ENCODE peak calls at places on chromosomes 7 and 10, in seven cellular contexts. G, R, Q, H, F, O and Y are unnamed samples.

GRCh38 chr7:137694405-137694804 is 152.4 kb downstream of the DGKI start:
- DNase-seq in Q (no peak), G (no peak), H (no peak), R (no peak), O (no peak), F (no peak), Y (no peak)

GRCh38 chr10:106722524-106722923 is 442.0 kb downstream of the SORCS1 start:
- DNase-seq in F (no peak), R (no peak), G (no peak), Q (no peak), O (no peak), H (peak; percentile 10), Y (no peak)

GRCh38 chr7:35546691-35547090 is 148.2 kb downstream of the HERPUD2 start:
- DNase-seq in O (no peak), Q (no peak), F (no peak), H (no peak), R (no peak), G (no peak), Y (no peak)

GRCh38 chr7:69787736-69788431 is 189.6 kb downstream of the AUTS2 start:
- DNase-seq in O (no peak), R (no peak), G (no peak), H (no peak), Q (no peak), F (no peak), Y (no peak)

GRCh38 chr7:30048582-30048981 is 20.4 kb downstream of the PLEKHA8 start:
- DNase-seq in F (no peak), Q (no peak), G (no peak), O (no peak), H (no peak), R (no peak), Y (no peak)

GRCh38 chr7:137920637-137921473 is 74.1 kb upstream of the DGKI start:
- DNase-seq in R (no peak), H (no peak), F (no peak), Q (no peak), O (no peak), G (no peak), Y (no peak)

GRCh38 chr10:68792115-68792514 is 35.2 kb upstream of the STOX1 start:
- DNase-seq in Q (no peak), F (no peak), R (no peak), G (no peak), O (no peak), H (peak; percentile 48), Y (no peak)

GRCh38 chr7:102389810-102390209 is 6.4 kb upstream of the PRKRIP1 start:
- DNase-seq in R (no peak), Q (no peak), F (no peak), H (no peak), O (no peak), G (no peak), Y (no peak)

GRCh38 chr10:16777473-16778370 is 39.5 kb downstream of the RSU1 start:
- DNase-seq in F (peak; percentile 32), R (no peak), Q (no peak), H (peak; percentile 47), O (no peak), G (peak; percentile 11), Y (no peak)

GRCh38 chr10:78961760-78962159 is 107.0 kb upstream of the ZMIZ1 start:
- DNase-seq in F (no peak), Q (no peak), R (no peak), H (no peak), O (no peak), G (no peak), Y (no peak)

GRCh38 chr7:13312327-13312726 is 624.9 kb downstream of the ARL4A start:
- DNase-seq in R (no peak), F (no peak), H (peak; percentile 34), O (no peak), G (no peak), Q (no peak), Y (no peak)

GRCh38 chr10:101967119-101967518 is 88.9 kb downstream of the ARMH3 start:
- DNase-seq in H (no peak), R (no peak), G (no peak), F (no peak), Q (no peak), O (no peak), Y (no peak)

GRCh38 chr10:123144697-123145541 is 3.0 kb upstream of the HMX2 start:
- DNase-seq in Q (no peak), H (peak; percentile 53), F (no peak), G (no peak), O (no peak), R (no peak), Y (no peak)

GRCh38 chr10:117221156-117221711 is 19.7 kb upstream of the SLC18A2 start:
- DNase-seq in O (no peak), G (no peak), R (no peak), H (peak; percentile 77), Q (no peak), F (no peak), Y (no peak)

DNA sequence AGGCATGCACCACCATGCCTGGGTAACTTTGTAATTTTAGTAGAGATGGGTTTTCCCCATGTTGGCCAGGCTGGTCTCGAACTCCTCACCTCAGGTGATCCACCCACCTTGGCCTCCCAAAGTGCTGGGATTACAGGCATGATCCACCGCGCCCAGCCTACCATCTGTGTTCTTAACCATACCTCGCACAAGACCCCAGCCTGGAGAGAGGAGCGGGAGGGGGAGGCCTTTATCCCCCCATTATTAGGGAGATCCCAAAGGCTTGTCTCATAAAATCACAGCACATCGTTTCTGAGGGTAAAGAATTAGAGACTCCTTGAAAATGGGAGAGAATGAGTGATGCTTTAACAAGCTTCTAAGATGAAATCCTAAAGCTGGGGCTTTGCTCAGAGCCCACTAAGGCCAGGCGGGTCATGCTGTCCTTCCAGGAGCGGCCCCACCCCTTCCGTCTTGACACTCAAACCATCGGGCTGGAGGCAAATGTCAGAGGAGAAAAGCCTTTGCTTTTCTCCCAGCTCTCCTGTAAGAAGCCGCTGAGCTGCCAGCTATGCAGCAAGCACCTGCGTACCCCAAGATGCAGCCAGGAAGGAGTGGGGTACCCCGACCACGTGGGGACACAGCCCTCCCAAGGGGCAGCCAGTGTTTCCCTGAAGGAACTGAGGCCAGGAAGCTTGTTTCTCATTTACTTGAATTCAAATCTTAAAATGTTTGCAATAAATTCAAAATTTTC is 339.7 kb downstream of the PTPRN2 start:
- DNase-seq in H (no peak), Q (no peak), F (no peak), G (no peak), O (peak; percentile 32), R (peak; percentile 20), Y (no peak)
- H3K9me3 ChIP-seq in H (no peaks in the 10 kb centered on the region), Q (no peaks in the 10 kb centered on the region), F (peaks cover 82% of the 10 kb centered on the region), G (peaks cover 38% of the 10 kb centered on the region), O (no peaks in the 10 kb centered on the region), R (peaks cover 7% of the 10 kb centered on the region), Y (no peaks in the 10 kb centered on the region)

DNA sequence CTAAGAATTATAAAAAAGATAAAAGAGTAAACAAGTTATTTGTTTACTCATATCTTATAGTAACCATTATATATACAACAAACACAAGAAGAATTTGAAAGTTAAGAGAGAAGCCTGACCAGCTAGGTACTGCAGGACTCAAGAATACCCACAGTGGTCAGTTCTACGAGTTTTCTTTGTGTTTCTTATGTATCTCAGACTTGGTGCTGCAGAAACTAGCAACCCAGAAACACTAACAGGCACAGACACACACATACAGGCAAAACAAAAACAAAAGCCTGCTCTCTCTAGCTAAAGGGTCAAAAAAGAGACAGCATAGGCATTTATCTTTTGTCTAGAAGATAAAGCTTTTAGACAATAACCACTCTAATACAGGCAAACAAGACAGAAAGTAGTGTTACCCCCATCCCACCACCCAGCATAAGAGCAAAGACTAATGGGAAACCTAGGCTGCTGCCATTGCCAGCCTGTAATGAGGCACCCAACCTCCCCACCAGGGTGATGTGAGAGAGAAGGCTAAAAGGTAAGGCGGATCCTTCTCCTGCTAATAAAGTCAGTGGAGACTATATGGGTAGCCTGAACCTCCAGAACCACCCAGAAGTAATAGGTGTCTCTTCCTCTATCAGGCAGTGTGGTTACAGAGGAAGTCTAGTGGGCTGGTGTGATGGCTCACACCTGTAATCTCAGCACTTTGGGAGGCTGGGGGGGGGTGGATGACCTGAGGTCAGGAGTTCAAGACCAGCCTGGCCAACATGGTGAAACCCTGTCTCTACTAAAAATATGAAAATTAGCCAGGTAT is 113.9 kb downstream of the DNAJC1 start:
- DNase-seq in G (no peak), H (no peak), R (no peak), Q (no peak), O (no peak), F (no peak), Y (no peak)
- H3K9me3 ChIP-seq in G (no peaks in the 10 kb centered on the region), H (no peaks in the 10 kb centered on the region), R (peaks cover 40% of the 10 kb centered on the region), Q (peaks cover 81% of the 10 kb centered on the region), O (peaks cover 42% of the 10 kb centered on the region), F (peaks cover 4% of the 10 kb centered on the region), Y (peaks cover 2% of the 10 kb centered on the region)

GRCh38 chr10:43645866-43646265 is 2.8 kb downstream of the ZNF32 start:
- DNase-seq in O (no peak), R (no peak), Q (no peak), G (no peak), F (no peak), H (no peak), Y (no peak)
- H3K9me3 ChIP-seq in O (peaks cover 54% of the 10 kb centered on the region), R (peaks cover 67% of the 10 kb centered on the region), Q (peaks cover 62% of the 10 kb centered on the region), G (peaks cover 16% of the 10 kb centered on the region), F (peaks cover 40% of the 10 kb centered on the region), H (peaks cover 45% of the 10 kb centered on the region), Y (peaks cover 41% of the 10 kb centered on the region)

DNA sequence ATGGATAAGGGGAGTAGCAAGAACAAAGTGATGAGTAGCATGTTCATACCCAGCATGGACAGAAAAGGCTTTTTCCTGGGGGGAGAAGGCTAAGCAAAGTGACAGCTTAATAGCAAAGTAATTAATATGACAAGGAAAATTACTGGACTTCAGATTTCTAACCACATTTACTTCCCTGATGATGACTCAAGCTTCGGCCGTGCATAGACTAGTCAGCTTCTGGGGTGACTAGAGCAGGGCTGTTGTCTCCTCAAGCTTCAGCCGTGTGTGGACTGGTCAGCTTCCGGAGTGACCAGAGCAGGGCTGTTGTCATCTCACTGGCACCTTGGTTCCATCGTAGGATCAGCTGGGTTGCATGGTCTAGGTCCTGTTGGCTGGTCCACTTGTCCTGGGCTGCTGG is 2.1 kb upstream of the ZNF117 start:
- DNase-seq in G (no peak), H (no peak), O (no peak), R (no peak), F (no peak), Q (no peak), Y (no peak)
- H3K9me3 ChIP-seq in G (peaks cover 6% of the 10 kb centered on the region), H (peaks cover 11% of the 10 kb centered on the region), O (peaks cover 23% of the 10 kb centered on the region), R (peaks cover 97% of the 10 kb centered on the region), F (peaks cover 62% of the 10 kb centered on the region), Q (peaks cover 84% of the 10 kb centered on the region), Y (peaks cover 6% of the 10 kb centered on the region)

DNA sequence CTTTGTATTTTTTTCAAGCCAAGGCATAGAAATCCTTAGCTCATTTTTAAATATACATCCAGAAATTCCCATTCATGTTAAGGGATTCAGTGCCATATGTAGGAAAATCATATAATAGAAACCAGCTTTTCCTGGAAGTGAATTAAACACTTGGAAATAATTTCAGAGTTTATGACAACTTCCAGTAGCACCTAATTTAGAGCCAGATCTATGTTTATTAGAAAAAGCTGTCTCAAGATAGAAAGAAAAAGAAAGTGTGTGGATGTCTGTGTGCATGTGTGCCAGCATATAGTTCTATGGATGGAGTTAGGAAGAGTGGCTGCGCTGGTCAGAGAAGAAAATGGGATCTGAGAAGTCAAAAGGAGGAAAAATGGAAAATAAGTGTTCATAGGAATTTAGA is 225.7 kb downstream of the DGKB start:
- DNase-seq in F (no peak), R (no peak), G (no peak), O (no peak), H (no peak), Q (no peak), Y (no peak)
- H3K9me3 ChIP-seq in F (no peaks in the 10 kb centered on the region), R (no peaks in the 10 kb centered on the region), G (no peaks in the 10 kb centered on the region), O (no peaks in the 10 kb centered on the region), H (no peaks in the 10 kb centered on the region), Q (no peaks in the 10 kb centered on the region), Y (no peaks in the 10 kb centered on the region)

GRCh38 chr10:127563718-127564553 is 14.8 kb downstream of the NPS start:
- DNase-seq in G (no peak), Q (no peak), F (no peak), O (no peak), R (no peak), H (peak; percentile 12), Y (no peak)
- H3K9me3 ChIP-seq in G (no peaks in the 10 kb centered on the region), Q (no peaks in the 10 kb centered on the region), F (peaks cover 6% of the 10 kb centered on the region), O (no peaks in the 10 kb centered on the region), R (peaks cover 9% of the 10 kb centered on the region), H (no peaks in the 10 kb centered on the region), Y (no peaks in the 10 kb centered on the region)